ENCODE peak calls at places on chromosome 14, in five cellular contexts. W is stimulated activated CD8-positive, alpha-beta memory T cell treated with anti-CD3 and anti-CD28 coated beads, Interleukin-15, amount 100 ng/mL, for 4 hours; Z is anterior cingulate cortex; U is RWPE1; X is HT1080. M is an unnamed sample.

GRCh38 chr14:100532154-100532915 is 54.9 kb downstream of the BEGAIN start:
- DNase-seq in W (no peak), Z (no peak), U (no peak), X (no peak), M (no peak)

GRCh38 chr14:102699416-102700110 is 77.7 kb upstream of the TRAF3 start:
- DNase-seq in W (no peak), Z (no peak), U (no peak), X (peak), M (no peak)

GRCh38 chr14:69170848-69171247 is 17.9 kb upstream of the DCAF5 start:
- DNase-seq in W (no peak), Z (no peak), U (no peak), X (peak), M (no peak)

GRCh38 chr14:75673345-75673744 is 12.3 kb downstream of the TTLL5 start:
- DNase-seq in W (no peak), Z (no peak), U (no peak), X (no peak), M (no peak)

GRCh38 chr14:23817164-23817767 is 136.3 kb upstream of the DHRS4 start:
- DNase-seq in W (no peak), Z (no peak), U (no peak), X (no peak), M (no peak)

GRCh38 chr14:101960225-101960624 is 4.1 kb upstream of the DYNC1H1 start:
- DNase-seq in W (no peak), Z (no peak), U (no peak), X (peak), M (no peak)

GRCh38 chr14:81565441-81566290 is 32.0 kb upstream of the SEL1L start:
- DNase-seq in W (no peak), Z (no peak), U (peak), X (no peak), M (peak)

GRCh38 chr14:63650336-63650952 is 8.8 kb upstream of the WDR89 start:
- DNase-seq in W (no peak), Z (peak), U (no peak), X (no peak), M (no peak)

GRCh38 chr14:65599375-65599774 is 186.8 kb downstream of the FUT8 start:
- DNase-seq in W (no peak), Z (no peak), U (no peak), X (no peak), M (no peak)

GRCh38 chr14:68628605-68629310 is 164.1 kb downstream of the ZFP36L1 start:
- DNase-seq in W (no peak), Z (no peak), U (no peak), X (no peak), M (no peak)

GRCh38 chr14:53793790-53794560 is 162.7 kb downstream of the BMP4 start:
- DNase-seq in W (no peak), Z (no peak), U (no peak), X (no peak), M (peak)

M was measured in NCI-H1092 treated with DMSO at 0.1 percent for 48 hours.